ENCODE peak calls at places on chromosomes 13 and 19, in four cellular contexts. G is WTC11, D is K562, B is HepG2. N is an unnamed sample.

GRCh38 chr13:26719356-26719945 is 41.1 kb downstream of the GPR12 start:
- DNase-seq in G (no peak), D (peak), B (no peak), N (no peak)

GRCh38 chr19:37778613-37779138 is 710 bp downstream of the ZNF573 start:
- DNase-seq in G (no peak), D (no peak), B (peak), N (peak)

GRCh38 chr19:54108496-54108895 is 5.8 kb downstream of the NDUFA3 start:
- DNase-seq in G (no peak), D (no peak), B (no peak), N (no peak)

GRCh38 chr13:37473035-37473434 is 125.5 kb downstream of the POSTN start:
- DNase-seq in G (peak), D (peak), B (no peak), N (peak)

GRCh38 chr19:7215176-7215575 is 79.0 kb downstream of the INSR start:
- DNase-seq in G (no peak), D (no peak), B (no peak), N (no peak)

GRCh38 chr13:102020611-102021216 is 381.1 kb downstream of the FGF14 start:
- DNase-seq in G (no peak), D (no peak), B (no peak), N (no peak)

GRCh38 chr19:31223805-31224534 is 125.3 kb downstream of the TSHZ3 start:
- DNase-seq in G (no peak), D (no peak), B (no peak), N (no peak)

GRCh38 chr19:48713041-48713863 is 6.3 kb downstream of the MAMSTR start:
- DNase-seq in G (peak), D (peak), B (no peak), N (peak)

GRCh38 chr19:8361921-8362793 is 1.8 kb upstream of the ANGPTL4 start:
- DNase-seq in G (no peak), D (no peak), B (peak), N (peak)

GRCh38 chr13:103935117-103935516 is 868.9 kb upstream of the SLC10A2 start:
- DNase-seq in G (no peak), D (no peak), B (no peak), N (no peak)

GRCh38 chr19:48513289-48514122 is 1.9 kb upstream of the LMTK3 start:
- DNase-seq in G (peak), D (peak), B (peak), N (peak)

DNA sequence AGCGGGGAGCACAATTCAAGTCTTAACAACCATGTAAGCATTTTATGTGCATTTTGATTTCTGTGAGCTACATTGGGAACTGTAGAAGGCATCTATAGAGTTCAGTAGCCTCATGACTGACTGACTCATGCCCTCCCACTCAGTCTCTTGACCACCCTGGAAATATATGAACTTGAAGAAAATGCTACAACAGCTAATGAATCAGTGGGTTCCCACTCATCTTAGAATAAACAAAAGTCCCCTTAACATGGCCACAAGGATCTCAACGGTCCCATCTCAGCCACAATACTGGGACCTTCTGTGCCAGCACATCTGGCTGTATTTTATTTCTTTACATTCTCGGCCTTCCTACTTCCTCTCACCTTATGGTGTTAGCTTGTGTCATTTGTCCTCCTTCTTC is 619.8 kb downstream of the DCT start:
- DNase-seq in G (no peak), D (no peak), B (no peak), N (no peak)
- TF ChIP-seq FOXJ3 in G (no peak), D (no peak), B (no peak), N (no peak)

DNA sequence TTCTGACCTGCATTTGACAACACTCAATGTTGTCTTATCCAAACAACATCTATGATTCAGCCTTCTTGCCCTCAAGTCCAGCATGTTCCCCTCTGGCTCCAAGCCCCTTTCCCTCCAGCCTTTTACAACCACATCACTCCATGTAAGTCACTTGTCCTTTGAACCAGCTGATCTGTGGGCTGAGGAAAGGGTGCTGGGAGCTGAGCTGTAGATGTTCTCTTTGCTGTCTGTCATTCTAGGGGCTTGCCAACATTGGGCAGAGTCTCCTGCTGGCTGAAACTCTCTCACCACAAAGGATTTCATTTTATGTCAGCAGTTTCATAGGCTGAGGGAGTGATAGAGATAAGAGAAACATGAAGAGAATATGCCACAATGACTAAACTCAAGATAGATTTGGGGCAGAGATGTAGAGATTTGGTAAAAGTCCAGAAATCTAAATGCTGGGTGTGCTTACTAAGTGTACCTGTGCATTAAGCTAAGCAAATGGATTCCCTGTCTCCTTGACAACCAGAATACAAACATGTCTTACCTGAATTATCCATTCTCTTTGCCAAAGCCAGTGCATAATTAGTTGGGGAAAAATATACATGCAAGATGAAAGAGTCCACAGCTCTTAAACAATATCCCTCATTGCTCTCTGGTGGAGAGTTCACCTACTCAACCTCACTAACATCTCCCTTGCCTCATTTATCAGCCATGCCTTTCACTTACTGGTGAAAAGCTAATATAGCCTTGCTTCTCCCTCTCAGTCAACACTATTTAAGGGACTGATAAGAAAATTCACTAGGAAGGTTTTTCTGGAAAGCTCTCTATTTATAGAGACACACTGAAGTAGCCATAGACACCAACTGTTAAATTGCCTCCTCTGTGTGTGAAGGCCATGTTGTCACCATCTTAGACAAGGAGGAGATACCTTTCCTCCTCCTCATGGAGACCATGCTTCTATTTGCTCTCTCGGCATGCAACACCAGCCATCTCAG is 175.5 kb upstream of the SERP2 start:
- DNase-seq in G (no peak), D (no peak), B (no peak), N (no peak)
- TF ChIP-seq FOXJ3 in G (no peak), D (no peak), B (no peak), N (no peak)

GRCh38 chr13:113917096-113917495 is 53.2 kb upstream of the GAS6 start:
- DNase-seq in G (peak), D (no peak), B (no peak), N (no peak)
- TF ChIP-seq FOXJ3 in G (no peak), D (no peak), B (no peak), N (no peak)

GRCh38 chr13:29498426-29499040 is 97.0 kb downstream of the SLC7A1 start:
- DNase-seq in G (no peak), D (no peak), B (no peak), N (no peak)

GRCh38 chr13:29497137-29497654 is 98.3 kb downstream of the SLC7A1 start:
- DNase-seq in G (no peak), D (no peak), B (no peak), N (no peak)

GRCh38 chr13:29501674-29502073 is 93.8 kb downstream of the SLC7A1 start:
- DNase-seq in G (no peak), D (no peak), B (no peak), N (no peak)

GRCh38 chr13:29500426-29500825 is 95.1 kb downstream of the SLC7A1 start:
- DNase-seq in G (no peak), D (no peak), B (no peak), N (no peak)

DNA sequence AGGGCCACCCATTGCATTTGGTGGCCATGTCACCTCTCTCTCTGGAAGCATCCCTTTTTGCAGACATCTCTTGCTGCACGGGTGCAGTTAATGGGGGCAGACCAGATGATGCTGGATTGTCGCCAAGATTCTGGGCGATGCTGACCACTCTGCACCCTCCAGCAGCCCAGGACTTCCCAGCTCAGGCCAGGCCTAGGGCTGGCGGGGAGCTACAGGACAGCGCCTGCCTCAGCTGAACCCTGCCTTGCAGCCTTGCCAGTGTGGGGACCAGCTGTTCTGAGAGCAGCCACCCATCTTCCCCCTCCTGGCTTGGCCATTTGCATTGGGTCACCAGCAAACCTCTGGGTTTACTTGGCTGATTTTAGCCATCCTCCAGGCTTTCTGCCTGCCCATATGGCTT is 95.7 kb downstream of the SLC7A1 start:
- DNase-seq in G (no peak), D (no peak), B (no peak), N (peak)
- TF ChIP-seq FOXJ3 in G (no peak), D (no peak), B (no peak), N (no peak)

GRCh38 chr19:58557253-58558065 is 952 bp downstream of the UBE2M start:
- DNase-seq in G (no peak), D (no peak), B (no peak), N (no peak)

GRCh38 chr19:58558066-58558622 is at the start of gene UBE2M:
- DNase-seq in G (peak), D (peak), B (no peak), N (no peak)

GRCh38 chr19:58560007-58560887 is 1.8 kb upstream of the UBE2M start:
- DNase-seq in G (no peak), D (no peak), B (no peak), N (no peak)

GRCh38 chr19:58559275-58560006 is 1.0 kb upstream of the UBE2M start:
- DNase-seq in G (peak), D (peak), B (peak), N (peak)

DNA sequence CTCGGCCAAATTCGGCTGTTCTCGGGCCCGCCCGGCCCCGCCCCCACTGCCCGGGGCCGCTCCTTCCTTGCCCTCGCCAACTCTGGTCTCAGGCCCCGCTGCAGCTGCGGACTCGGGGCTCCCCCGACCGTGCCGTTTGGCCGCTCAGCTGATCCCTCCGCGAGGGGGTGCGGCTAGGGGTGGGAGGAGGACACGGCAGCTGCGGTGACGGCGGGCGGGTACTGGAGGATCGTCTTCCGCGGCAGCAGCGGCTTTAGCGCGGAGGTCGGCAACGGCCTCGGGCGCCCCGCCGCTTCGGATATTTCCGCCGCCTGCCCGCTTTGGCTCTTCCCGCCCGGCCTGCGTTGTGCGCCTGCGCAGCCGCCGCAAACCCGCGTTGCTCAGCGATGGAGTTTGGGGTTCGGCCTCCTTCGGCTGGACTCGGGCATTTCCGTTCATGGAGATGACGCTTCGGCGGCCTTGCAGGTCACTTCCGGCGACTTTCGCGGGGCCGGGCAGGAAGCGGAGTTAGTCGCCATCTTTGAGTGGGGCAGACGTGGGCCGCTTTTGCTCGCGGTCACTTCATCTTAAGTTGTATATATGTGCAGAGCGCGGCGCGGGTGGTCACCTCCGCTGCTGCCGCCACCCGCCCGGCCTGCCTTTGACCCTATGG is 338 bp upstream of the UBE2M start:
- DNase-seq in G (peak), D (peak), B (peak), N (peak)
- TF ChIP-seq FOXJ3 in G (no peak), D (no peak), B (peak), N (no peak)

GRCh38 chr13:35646061-35646774 is 169.7 kb upstream of the MAB21L1 start:
- DNase-seq in G (no peak), D (no peak), B (no peak), N (no peak)

GRCh38 chr13:35648109-35648508 is 171.6 kb upstream of the MAB21L1 start:
- DNase-seq in G (no peak), D (no peak), B (no peak), N (no peak)

DNA sequence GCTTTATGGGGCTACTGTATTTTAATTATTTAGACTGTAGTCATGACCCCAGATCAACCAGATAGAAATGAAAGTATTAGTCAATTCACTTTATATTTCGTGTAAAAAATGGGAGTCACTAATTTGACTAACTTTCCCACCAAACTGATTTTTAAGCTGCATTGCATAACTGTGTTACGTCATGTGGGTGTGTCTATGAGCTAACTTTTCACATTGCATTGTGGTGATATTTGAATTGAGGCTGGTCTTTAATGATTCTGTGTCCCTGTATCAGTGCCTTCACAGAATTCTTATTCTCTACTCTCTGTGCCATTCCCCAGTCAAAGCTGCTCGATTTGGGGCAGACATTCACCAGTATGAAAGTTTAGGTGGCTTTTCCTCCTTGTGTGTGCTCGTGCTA is 172.7 kb upstream of the MAB21L1 start:
- DNase-seq in G (no peak), D (no peak), B (no peak), N (no peak)
- TF ChIP-seq FOXJ3 in G (no peak), D (no peak), B (no peak), N (no peak)